ENCODE peak calls at places on chromosome 3, in four cellular contexts. One of them, this sample, is unnamed.

GRCh38 chr3:62246094-62246493 is 127.3 kb downstream of the FEZF2 start:
- DNase-seq in tibial artery: no peak
- DNase-seq in H1: no peak
- DNase-seq in fibroblast of lung: no peak
- DNase-seq in this sample: no peak

GRCh38 chr3:72996121-72996472 is 514 bp upstream of the PPP4R2 start:
- DNase-seq in tibial artery: no peak
- DNase-seq in H1: no peak
- DNase-seq in fibroblast of lung: no peak
- DNase-seq in this sample: peak; percentile 58

GRCh38 chr3:39196034-39196433 is 3.6 kb upstream of the XIRP1 start:
- DNase-seq in tibial artery: no peak
- DNase-seq in H1: no peak
- DNase-seq in fibroblast of lung: no peak
- DNase-seq in this sample: no peak

GRCh38 chr3:160065282-160065681 is 76.6 kb downstream of the IL12A start:
- DNase-seq in tibial artery: no peak
- DNase-seq in H1: no peak
- DNase-seq in fibroblast of lung: no peak
- DNase-seq in this sample: no peak

GRCh38 chr3:130073582-130073981 is 8.0 kb upstream of the ALG1L2 start:
- DNase-seq in tibial artery: no peak
- DNase-seq in H1: no peak
- DNase-seq in fibroblast of lung: no peak
- DNase-seq in this sample: no peak

GRCh38 chr3:70716832-70717231 is 404.4 kb upstream of the MDFIC2 start:
- DNase-seq in tibial artery: no peak
- DNase-seq in H1: no peak
- DNase-seq in fibroblast of lung: peak; percentile 37
- DNase-seq in this sample: no peak

GRCh38 chr3:67678665-67679064 is 24.3 kb upstream of the SUCLG2 start:
- DNase-seq in tibial artery: no peak
- DNase-seq in H1: no peak
- DNase-seq in fibroblast of lung: no peak
- DNase-seq in this sample: no peak

GRCh38 chr3:60636846-60637245 is 614.4 kb downstream of the FHIT start:
- DNase-seq in tibial artery: no peak
- DNase-seq in H1: no peak
- DNase-seq in fibroblast of lung: peak; percentile 70
- DNase-seq in this sample: no peak

GRCh38 chr3:101216710-101217457 is 103.5 kb downstream of the IMPG2 start:
- DNase-seq in tibial artery: peak; percentile 86
- DNase-seq in H1: no peak
- DNase-seq in fibroblast of lung: peak; percentile 12
- DNase-seq in this sample: no peak

GRCh38 chr3:143775401-143775970 is 72.8 kb downstream of the SLC9A9 start:
- DNase-seq in tibial artery: no peak
- DNase-seq in H1: no peak
- DNase-seq in fibroblast of lung: peak; percentile 7
- DNase-seq in this sample: peak; percentile 21

GRCh38 chr3:46109635-46110005 is 82.3 kb upstream of the XCR1 start:
- DNase-seq in tibial artery: no peak
- DNase-seq in H1: no peak
- DNase-seq in fibroblast of lung: no peak
- DNase-seq in this sample: no peak

GRCh38 chr3:190173426-190173825 is 52.7 kb upstream of the P3H2 start:
- DNase-seq in tibial artery: no peak
- DNase-seq in H1: no peak
- DNase-seq in fibroblast of lung: no peak
- DNase-seq in this sample: no peak

GRCh38 chr3:78895528-78895927 is 872.3 kb downstream of the ROBO1 start:
- DNase-seq in tibial artery: no peak
- DNase-seq in H1: no peak
- DNase-seq in fibroblast of lung: peak; percentile 84
- DNase-seq in this sample: no peak

GRCh38 chr3:37909067-37909911 is 47.6 kb downstream of the CTDSPL start:
- DNase-seq in tibial artery: no peak
- DNase-seq in H1: no peak
- DNase-seq in fibroblast of lung: no peak
- DNase-seq in this sample: peak; percentile 49

GRCh38 chr3:125212096-125212508 is 446 bp downstream of the SLC12A8 start:
- DNase-seq in tibial artery: no peak
- DNase-seq in H1: peak; percentile 79
- DNase-seq in fibroblast of lung: no peak
- DNase-seq in this sample: no peak

GRCh38 chr3:169564883-169565282 is 98.6 kb downstream of the MECOM start:
- DNase-seq in tibial artery: no peak
- DNase-seq in H1: no peak
- DNase-seq in fibroblast of lung: no peak
- DNase-seq in this sample: no peak

GRCh38 chr3:62439978-62440377 is 66.6 kb upstream of the FEZF2 start:
- DNase-seq in tibial artery: no peak
- DNase-seq in H1: no peak
- DNase-seq in fibroblast of lung: no peak
- DNase-seq in this sample: no peak

GRCh38 chr3:64859625-64860590 is 172.1 kb upstream of the ADAMTS9 start:
- DNase-seq in tibial artery: no peak
- DNase-seq in H1: no peak
- DNase-seq in fibroblast of lung: peak; percentile 80
- DNase-seq in this sample: no peak

GRCh38 chr3:136621628-136622027 is 130.6 kb downstream of the STAG1 start:
- DNase-seq in tibial artery: no peak
- DNase-seq in H1: no peak
- DNase-seq in fibroblast of lung: peak; percentile 36
- DNase-seq in this sample: no peak

GRCh38 chr3:14537590-14538450 is 2.3 kb downstream of the GRIP2 start:
- DNase-seq in tibial artery: no peak
- DNase-seq in H1: no peak
- DNase-seq in fibroblast of lung: no peak
- DNase-seq in this sample: no peak

GRCh38 chr3:186088335-186088734 is 20.6 kb downstream of the ETV5 start:
- DNase-seq in tibial artery: no peak
- DNase-seq in H1: no peak
- DNase-seq in fibroblast of lung: no peak
- DNase-seq in this sample: no peak

GRCh38 chr3:113590983-113591382 is 58.6 kb downstream of the SIDT1 start:
- DNase-seq in tibial artery: no peak
- DNase-seq in H1: no peak
- DNase-seq in fibroblast of lung: no peak
- DNase-seq in this sample: no peak

GRCh38 chr3:140859592-140860336 is 81.9 kb upstream of the SLC25A36 start:
- DNase-seq in tibial artery: no peak
- DNase-seq in H1: no peak
- DNase-seq in fibroblast of lung: peak; percentile 12
- DNase-seq in this sample: no peak

GRCh38 chr3:99532246-99532645 is 106.1 kb upstream of the COL8A1 start:
- DNase-seq in tibial artery: peak; percentile 70
- DNase-seq in H1: peak; percentile 73
- DNase-seq in fibroblast of lung: peak; percentile 70
- DNase-seq in this sample: no peak

GRCh38 chr3:95172549-95172948 is 1109.7 kb downstream of the NSUN3 start:
- DNase-seq in tibial artery: no peak
- DNase-seq in H1: no peak
- DNase-seq in fibroblast of lung: no peak
- DNase-seq in this sample: no peak

GRCh38 chr3:161305095-161305991 is 66.0 kb downstream of the SPTSSB start:
- DNase-seq in tibial artery: no peak
- DNase-seq in H1: no peak
- DNase-seq in fibroblast of lung: peak; percentile 6
- DNase-seq in this sample: no peak

GRCh38 chr3:33799202-33799551 is 747 bp downstream of the PDCD6IP start:
- DNase-seq in tibial artery: no peak
- DNase-seq in H1: no peak
- DNase-seq in fibroblast of lung: no peak
- DNase-seq in this sample: no peak

GRCh38 chr3:14525685-14526631 is 14.2 kb downstream of the GRIP2 start:
- DNase-seq in tibial artery: peak; percentile 66
- DNase-seq in H1: no peak
- DNase-seq in fibroblast of lung: peak; percentile 48
- DNase-seq in this sample: no peak

GRCh38 chr3:15271030-15271429 is 61.4 kb downstream of the SH3BP5 start:
- DNase-seq in tibial artery: no peak
- DNase-seq in H1: no peak
- DNase-seq in fibroblast of lung: no peak
- DNase-seq in this sample: no peak

GRCh38 chr3:14256561-14257342 is 78.1 kb downstream of the LSM3 start:
- DNase-seq in tibial artery: peak; percentile 47
- DNase-seq in H1: no peak
- DNase-seq in fibroblast of lung: no peak
- DNase-seq in this sample: peak; percentile 68

GRCh38 chr3:167989999-167990398 is 105.7 kb downstream of the GOLIM4 start:
- DNase-seq in tibial artery: no peak
- DNase-seq in H1: no peak
- DNase-seq in fibroblast of lung: no peak
- DNase-seq in this sample: no peak

GRCh38 chr3:54600441-54601204 is 327.2 kb downstream of the LRTM1 start:
- DNase-seq in tibial artery: no peak
- DNase-seq in H1: peak; percentile 39
- DNase-seq in fibroblast of lung: no peak
- DNase-seq in this sample: no peak

GRCh38 chr3:7876741-7877297 is 624.8 kb upstream of the LMCD1 start:
- DNase-seq in tibial artery: no peak
- DNase-seq in H1: no peak
- DNase-seq in fibroblast of lung: peak; percentile 62
- DNase-seq in this sample: no peak

GRCh38 chr3:161273589-161274218 is 52.6 kb downstream of the NMD3 start:
- DNase-seq in tibial artery: no peak
- DNase-seq in H1: no peak
- DNase-seq in fibroblast of lung: peak; percentile 35
- DNase-seq in this sample: no peak

GRCh38 chr3:95134693-95135375 is 1072.0 kb downstream of the NSUN3 start:
- DNase-seq in tibial artery: no peak
- DNase-seq in H1: no peak
- DNase-seq in fibroblast of lung: peak; percentile 40
- DNase-seq in this sample: no peak

GRCh38 chr3:196284396-196284795 is 3.1 kb downstream of the PCYT1A start:
- DNase-seq in tibial artery: no peak
- DNase-seq in H1: no peak
- DNase-seq in fibroblast of lung: peak; percentile 6
- DNase-seq in this sample: no peak
- H3K4me1 ChIP-seq in tibial artery: no peaks in the 10 kb centered on the region
- H3K4me1 ChIP-seq in H1: no peaks in the 10 kb centered on the region
- H3K4me1 ChIP-seq in fibroblast of lung: peaks cover 7% of the 10 kb centered on the region
- H3K4me1 ChIP-seq in this sample: peaks cover 40% of the 10 kb centered on the region

DNA sequence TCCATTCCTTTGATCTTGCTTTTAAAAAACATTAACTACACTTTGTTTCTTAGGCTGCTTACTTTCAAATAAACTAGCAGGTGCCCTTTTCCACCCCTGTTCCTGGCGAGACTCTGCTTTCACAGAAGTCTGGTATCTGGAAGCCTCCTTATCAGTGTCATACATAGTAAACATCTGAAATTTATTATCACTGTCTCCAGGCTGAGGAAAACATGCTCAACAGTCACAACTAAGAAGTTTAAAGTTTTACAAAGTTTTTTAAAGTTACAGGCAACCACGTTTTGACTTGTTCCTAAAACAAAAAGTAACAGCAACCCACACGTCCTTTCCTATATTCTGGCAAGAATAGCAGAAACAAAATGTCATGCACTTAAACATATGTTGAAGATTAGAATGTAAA is 275.3 kb upstream of the KCNMB2 start:
- DNase-seq in tibial artery: no peak
- DNase-seq in H1: no peak
- DNase-seq in fibroblast of lung: no peak
- DNase-seq in this sample: no peak
- H3K4me3 ChIP-seq in tibial artery: no peak overlapping the region
- H3K4me3 ChIP-seq in H1: no peak overlapping the region
- H3K4me3 ChIP-seq in fibroblast of lung: no peak overlapping the region
- H3K4me3 ChIP-seq in this sample: no peak overlapping the region

GRCh38 chr3:128861491-128861890 is 17.9 kb upstream of the ACAD9 start:
- DNase-seq in tibial artery: no peak
- DNase-seq in H1: no peak
- DNase-seq in fibroblast of lung: no peak
- DNase-seq in this sample: no peak

GRCh38 chr3:128859573-128860154 is 19.8 kb upstream of the ACAD9 start:
- DNase-seq in tibial artery: no peak
- DNase-seq in H1: peak; percentile 54
- DNase-seq in fibroblast of lung: no peak
- DNase-seq in this sample: no peak

GRCh38 chr3:128864351-128864811 is 15.0 kb upstream of the ACAD9 start:
- DNase-seq in tibial artery: no peak
- DNase-seq in H1: no peak
- DNase-seq in fibroblast of lung: no peak
- DNase-seq in this sample: no peak

GRCh38 chr3:128867200-128868125 is 12.0 kb upstream of the ACAD9 start:
- DNase-seq in tibial artery: no peak
- DNase-seq in H1: no peak
- DNase-seq in fibroblast of lung: no peak
- DNase-seq in this sample: no peak

GRCh38 chr3:128863560-128863959 is 15.9 kb upstream of the ACAD9 start:
- DNase-seq in tibial artery: no peak
- DNase-seq in H1: peak; percentile 54
- DNase-seq in fibroblast of lung: no peak
- DNase-seq in this sample: no peak
- TF ChIP-seq CTCF in tibial artery: no peak
- TF ChIP-seq CTCF in H1: peak; percentile 41
- TF ChIP-seq CTCF in fibroblast of lung: no peak
- TF ChIP-seq CTCF in this sample: no peak

GRCh38 chr3:197953881-197954280 is 3.9 kb downstream of the RPL35A start:
- DNase-seq in tibial artery: no peak
- DNase-seq in H1: no peak
- DNase-seq in fibroblast of lung: peak; percentile 89
- DNase-seq in this sample: no peak
- H3K4me1 ChIP-seq in tibial artery: no peaks in the 10 kb centered on the region
- H3K4me1 ChIP-seq in H1: no peaks in the 10 kb centered on the region
- H3K4me1 ChIP-seq in fibroblast of lung: peaks cover 5% of the 10 kb centered on the region
- H3K4me1 ChIP-seq in this sample: peaks cover 27% of the 10 kb centered on the region

GRCh38 chr3:194056731-194057415 is 79.1 kb upstream of the HES1 start:
- DNase-seq in tibial artery: no peak
- DNase-seq in H1: no peak
- DNase-seq in fibroblast of lung: no peak
- DNase-seq in this sample: no peak
- H3K4me3 ChIP-seq in tibial artery: no peak overlapping the region
- H3K4me3 ChIP-seq in H1: no peak overlapping the region
- H3K4me3 ChIP-seq in fibroblast of lung: no peak overlapping the region
- H3K4me3 ChIP-seq in this sample: no peak overlapping the region

GRCh38 chr3:30199855-30200254 is 406.5 kb upstream of the TGFBR2 start:
- DNase-seq in tibial artery: no peak
- DNase-seq in H1: no peak
- DNase-seq in fibroblast of lung: peak; percentile 70
- DNase-seq in this sample: no peak
- TF ChIP-seq CTCF in tibial artery: no peak
- TF ChIP-seq CTCF in H1: no peak
- TF ChIP-seq CTCF in fibroblast of lung: no peak
- TF ChIP-seq CTCF in this sample: no peak